ENCODE peak calls at places on chromosomes 16 and 17, in nine cellular contexts. N is HCT116, T is stomach, F is K562, O is spleen, W is breast epithelium, I is suprapubic skin, J is H1, S is GM12878. X is an unnamed sample.

GRCh38 chr17:63843387-63844292 is 1.2 kb upstream of the SMARCD2 start:
- DNase-seq in I (no peak), W (no peak), F (no peak), N (peak), J (no peak), O (peak), S (peak), T (peak), X (peak)

GRCh38 chr17:34173221-34173620 is 81.9 kb upstream of the CCL2 start:
- DNase-seq in T (no peak), S (no peak), W (no peak), I (no peak), F (no peak), O (no peak), N (no peak), J (no peak), X (no peak)

GRCh38 chr17:17140590-17140980 is 65.5 kb downstream of the PLD6 start:
- DNase-seq in J (no peak), O (no peak), W (no peak), F (peak), I (no peak), S (no peak), N (no peak), T (no peak), X (no peak)

GRCh38 chr16:24689128-24689527 is 40.3 kb upstream of the TNRC6A start:
- DNase-seq in T (no peak), I (no peak), N (peak), J (no peak), O (no peak), W (no peak), S (no peak), F (no peak), X (no peak)

GRCh38 chr16:82042144-82042543 is 7.1 kb downstream of the HSD17B2 start:
- DNase-seq in F (no peak), W (no peak), T (no peak), O (no peak), J (no peak), S (no peak), N (no peak), I (peak), X (no peak)

GRCh38 chr17:36675786-36676185 is 74.4 kb downstream of the MRM1 start:
- DNase-seq in N (no peak), O (no peak), S (no peak), I (no peak), W (no peak), F (no peak), J (no peak), T (no peak), X (no peak)

GRCh38 chr16:80299416-80299815 is 241.4 kb upstream of the DYNLRB2 start:
- DNase-seq in F (no peak), W (no peak), O (no peak), N (no peak), I (no peak), T (peak), J (no peak), S (no peak), X (no peak)

GRCh38 chr17:7929158-7930029 is at the start of gene KCNAB3:
- DNase-seq in W (no peak), S (no peak), T (no peak), J (peak), I (no peak), O (peak), N (no peak), F (no peak), X (no peak)

GRCh38 chr17:66726846-66727245 is 108.1 kb upstream of the CACNG5 start:
- DNase-seq in W (no peak), F (no peak), I (no peak), J (no peak), T (no peak), N (no peak), S (no peak), O (no peak), X (no peak)

GRCh38 chr16:30394603-30395154 is 541 bp upstream of the ZNF48 start:
- DNase-seq in I (no peak), N (no peak), T (no peak), O (no peak), J (no peak), F (peak), W (no peak), S (no peak), X (no peak)

GRCh38 chr16:1941924-1942809 is 832 bp downstream of the MSRB1 start:
- DNase-seq in F (peak), J (no peak), T (no peak), N (no peak), I (no peak), W (no peak), O (peak), S (no peak), X (no peak)

GRCh38 chr16:662597-662996 is 5.3 kb upstream of the RHOT2 start:
- DNase-seq in T (no peak), W (no peak), J (no peak), F (no peak), I (no peak), O (no peak), S (no peak), N (no peak), X (no peak)

GRCh38 chr16:1446296-1447080 is 2.1 kb upstream of the CCDC154 start:
- DNase-seq in S (no peak), I (no peak), W (no peak), T (no peak), J (no peak), F (no peak), N (no peak), O (no peak), X (no peak)

GRCh38 chr17:6544011-6544370 is 12.4 kb downstream of the PITPNM3 start:
- DNase-seq in O (peak), S (no peak), T (no peak), N (no peak), W (no peak), J (no peak), F (no peak), I (no peak), X (no peak)

GRCh38 chr16:87847467-87847784 is 21.9 kb downstream of the SLC7A5 start:
- DNase-seq in J (no peak), F (no peak), W (no peak), N (no peak), I (no peak), T (no peak), S (no peak), O (no peak), X (no peak)

GRCh38 chr17:8391711-8392110 is 5.9 kb downstream of the RNF222 start:
- DNase-seq in T (no peak), O (no peak), F (no peak), J (no peak), N (no peak), W (peak), S (no peak), I (no peak), X (no peak)

GRCh38 chr17:68356520-68356919 is 65.2 kb downstream of the ARSG start:
- DNase-seq in I (no peak), O (peak), J (no peak), N (no peak), W (no peak), T (no peak), S (peak), F (no peak), X (no peak)

GRCh38 chr16:50311134-50311528 is 44.8 kb downstream of the ADCY7 start:
- DNase-seq in O (peak), W (no peak), T (peak), I (peak), F (no peak), J (no peak), N (no peak), S (no peak), X (no peak)

GRCh38 chr17:76492989-76493501 is 8.2 kb downstream of the RHBDF2 start:
- DNase-seq in J (no peak), F (no peak), I (no peak), T (peak), W (no peak), S (peak), O (peak), N (no peak), X (peak)

GRCh38 chr16:86929149-86929871 is 351.0 kb downstream of the FOXL1 start:
- DNase-seq in W (no peak), T (no peak), F (peak), I (no peak), N (no peak), O (peak), S (no peak), J (no peak), X (no peak)

GRCh38 chr17:45336390-45337182 is 19.8 kb upstream of the MAP3K14 start:
- DNase-seq in O (peak), T (no peak), J (no peak), I (no peak), W (peak), N (no peak), S (no peak), F (peak), X (no peak)

GRCh38 chr17:75501378-75502071 is 13.8 kb downstream of the CASKIN2 start:
- DNase-seq in F (no peak), W (no peak), O (peak), I (no peak), J (no peak), S (no peak), T (no peak), N (no peak), X (no peak)

GRCh38 chr16:75695708-75696107 is 5.6 kb downstream of the DUXB start:
- DNase-seq in I (no peak), O (no peak), J (no peak), F (peak), T (no peak), W (no peak), S (no peak), N (peak), X (no peak)

GRCh38 chr17:49691086-49691676 is 13.3 kb upstream of the SPOP start:
- DNase-seq in J (no peak), T (no peak), F (no peak), I (peak), W (no peak), N (no peak), S (no peak), O (no peak), X (no peak)

GRCh38 chr16:23771642-23772041 is 16.8 kb downstream of the CHP2 start:
- DNase-seq in T (no peak), J (no peak), S (no peak), N (no peak), I (no peak), O (no peak), F (no peak), W (no peak), X (no peak)

GRCh38 chr16:46621006-46621629 is at the start of gene SHCBP1:
- DNase-seq in T (peak), O (peak), J (peak), N (peak), I (peak), F (peak), W (peak), S (peak), X (peak)

GRCh38 chr17:73519011-73519410 is 125.2 kb downstream of the SDK2 start:
- DNase-seq in J (no peak), W (no peak), O (no peak), S (no peak), N (no peak), I (no peak), T (no peak), F (no peak), X (no peak)

GRCh38 chr16:19696312-19696711 is 21.7 kb downstream of the KNOP1 start:
- DNase-seq in S (no peak), J (no peak), T (peak), F (no peak), I (peak), N (no peak), O (peak), W (peak), X (no peak)

GRCh38 chr17:65243838-65244237 is 106.7 kb downstream of the RGS9 start:
- DNase-seq in O (no peak), J (no peak), W (no peak), I (no peak), F (no peak), N (peak), S (no peak), T (no peak), X (no peak)

GRCh38 chr17:7045492-7046126 is 1.7 kb upstream of the SLC16A11 start:
- DNase-seq in F (no peak), S (peak), J (no peak), W (no peak), T (peak), O (no peak), N (peak), I (no peak), X (no peak)

GRCh38 chr16:56332464-56333079 is 92.8 kb downstream of the AMFR start:
- DNase-seq in I (no peak), T (peak), O (no peak), F (peak), S (no peak), W (peak), N (peak), J (peak), X (no peak)

GRCh38 chr16:73329363-73330306 is 281.7 kb upstream of the ZFHX3 start:
- DNase-seq in W (no peak), T (no peak), F (no peak), O (no peak), J (no peak), I (no peak), N (no peak), S (no peak), X (no peak)

GRCh38 chr17:41649923-41650519 is 25.6 kb upstream of the KRT17 start:
- DNase-seq in F (no peak), J (no peak), W (no peak), T (no peak), I (no peak), S (no peak), O (no peak), N (no peak), X (no peak)

GRCh38 chr17:737561-738113 is 5.2 kb downstream of the TLCD3A start:
- DNase-seq in N (no peak), S (no peak), W (no peak), T (no peak), I (no peak), J (no peak), O (no peak), F (no peak), X (no peak)

GRCh38 chr16:68468849-68469248 is 20.5 kb upstream of the SMPD3 start:
- DNase-seq in J (no peak), S (no peak), N (no peak), F (no peak), W (no peak), T (no peak), I (no peak), O (no peak), X (no peak)

GRCh38 chr17:43591750-43592562 is 45.8 kb upstream of the ETV4 start:
- DNase-seq in W (peak), N (no peak), T (peak), J (no peak), F (no peak), I (peak), S (no peak), O (no peak), X (no peak)

GRCh38 chr16:24975428-24975889 is 39.7 kb downstream of the ARHGAP17 start:
- DNase-seq in N (no peak), W (no peak), O (no peak), T (no peak), I (no peak), J (no peak), S (peak), F (no peak), X (no peak)

GRCh38 chr17:77421635-77421982 is 280.8 kb downstream of the SEC14L1 start:
- DNase-seq in F (no peak), T (no peak), S (no peak), N (no peak), W (no peak), I (no peak), J (no peak), O (no peak), X (no peak)

GRCh38 chr16:3182608-3183444 is 5.2 kb upstream of the OR1F1 start:
- DNase-seq in I (no peak), S (no peak), J (peak), O (peak), F (peak), W (no peak), T (peak), N (no peak), X (peak)

GRCh38 chr16:3175157-3176153 is 12.5 kb upstream of the OR1F1 start:
- DNase-seq in N (peak), F (peak), I (no peak), S (no peak), J (peak), W (no peak), T (no peak), O (peak), X (no peak)

GRCh38 chr16:3179651-3180050 is 8.4 kb upstream of the OR1F1 start:
- DNase-seq in F (no peak), N (no peak), T (no peak), W (no peak), S (no peak), J (no peak), I (no peak), O (peak), X (no peak)

GRCh38 chr16:3183445-3184139 is 4.4 kb upstream of the OR1F1 start:
- DNase-seq in F (no peak), N (no peak), S (no peak), I (no peak), J (no peak), W (no peak), T (no peak), O (peak), X (no peak)

GRCh38 chr16:3180445-3180878 is 7.5 kb upstream of the OR1F1 start:
- DNase-seq in W (no peak), S (no peak), T (no peak), F (peak), J (peak), I (no peak), O (peak), N (no peak), X (no peak)
- TF ChIP-seq POLR2AphosphoS5 in W (no peak), S (no peak), T (no peak), F (no peak), J (no peak), I (no peak), O (no peak), N (no peak), X (no peak)

DNA sequence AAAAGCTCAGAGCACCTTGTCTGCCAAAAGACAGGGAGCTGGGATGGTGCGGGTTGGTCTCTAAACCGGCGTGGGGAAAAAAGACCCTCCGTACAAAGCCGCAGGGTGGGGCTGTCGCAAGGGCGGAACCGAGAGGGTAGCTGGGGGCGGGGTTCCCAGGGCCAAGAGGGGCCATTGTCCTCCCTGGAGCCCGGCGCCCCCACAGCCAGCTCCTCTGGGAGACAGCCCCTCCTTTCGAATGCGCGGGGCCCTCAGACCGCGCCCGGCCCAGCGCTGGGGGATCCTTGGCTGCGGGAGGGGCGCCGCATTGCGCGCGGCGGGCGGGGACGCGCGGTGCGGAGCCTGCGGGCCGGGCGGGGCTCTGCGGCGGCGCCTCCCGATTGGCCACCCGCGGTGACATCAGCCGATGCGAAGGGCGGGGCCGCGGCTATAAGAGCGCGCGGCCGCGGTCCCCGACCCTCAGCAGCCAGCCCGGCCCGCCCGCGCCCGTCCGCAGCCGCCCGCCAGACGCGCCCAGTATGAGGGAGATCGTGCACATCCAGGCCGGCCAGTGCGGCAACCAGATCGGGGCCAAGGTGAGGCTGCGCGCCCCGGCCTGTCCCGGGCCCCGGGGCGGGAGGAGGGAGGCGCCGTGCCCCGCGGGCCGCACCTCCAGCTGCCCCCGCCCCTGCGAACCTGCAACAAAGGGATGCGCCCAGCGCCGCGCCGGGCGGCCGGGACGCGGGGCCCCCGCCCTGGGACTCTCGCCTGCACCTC is at the start of gene TUBB3:
- DNase-seq in O (no peak), W (no peak), I (no peak), S (no peak), N (peak), J (peak), F (peak), T (peak), X (peak)
- TF ChIP-seq POLR2A in O (no peak), W (no peak), I (no peak), S (peak), N (peak), J (no peak), F (peak), T (no peak), X (no peak)

DNA sequence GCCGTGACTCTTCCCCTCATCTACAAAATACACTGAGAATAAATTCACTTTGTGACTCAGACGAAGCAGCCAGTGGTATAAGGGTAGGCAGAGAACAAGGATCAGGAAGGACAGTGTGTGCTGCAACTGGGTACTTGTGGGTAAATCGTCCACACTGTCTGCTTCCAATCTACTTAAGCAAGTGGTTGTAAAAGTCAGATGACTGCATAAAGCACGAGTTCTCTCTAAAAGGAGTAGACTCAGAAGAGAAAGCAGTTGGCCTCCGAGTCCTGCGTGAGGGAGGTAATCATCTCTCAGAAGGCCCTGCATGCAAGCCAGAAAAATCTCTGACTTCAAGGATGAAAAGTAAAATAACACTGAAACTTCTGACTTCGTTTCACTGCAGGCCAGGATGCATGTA is 43.1 kb downstream of the ANKFY1 start:
- DNase-seq in O (no peak), N (no peak), T (no peak), S (no peak), I (no peak), F (no peak), J (no peak), W (no peak), X (no peak)
- TF ChIP-seq POLR2AphosphoS5 in O (no peak), N (no peak), T (no peak), S (no peak), I (no peak), F (no peak), J (no peak), W (no peak), X (no peak)

DNA sequence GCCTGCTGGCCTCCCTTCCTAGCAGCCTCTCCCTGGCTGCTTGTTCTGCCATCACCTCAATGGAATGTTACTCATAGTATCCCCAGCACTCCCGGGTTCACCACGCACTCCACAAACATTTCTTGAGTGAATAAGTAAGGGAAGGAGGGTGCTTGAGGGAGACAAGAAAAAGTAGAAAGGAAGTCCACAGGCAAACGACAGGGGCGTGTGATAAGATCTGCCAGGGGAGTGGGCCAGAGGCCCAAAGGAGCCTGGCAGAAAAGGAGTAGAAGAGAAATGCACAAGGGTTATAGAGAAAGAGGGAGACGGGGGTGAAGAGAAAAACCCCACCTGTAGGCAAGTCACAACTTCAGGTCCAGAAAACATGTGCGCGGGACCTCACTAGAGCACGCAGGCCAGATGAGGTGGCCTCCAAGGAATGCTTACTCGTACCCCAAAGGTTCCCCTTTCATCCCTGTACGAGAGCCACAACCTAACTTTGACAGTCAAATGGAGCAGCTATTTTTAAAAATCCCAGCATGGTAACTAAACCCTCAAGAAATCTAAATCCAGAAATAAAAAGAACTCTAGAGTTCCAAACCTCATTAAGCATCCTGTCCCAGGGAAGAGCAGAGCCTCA is 6.6 kb downstream of the ZDHHC7 start:
- DNase-seq in W (no peak), N (no peak), S (no peak), I (no peak), J (no peak), O (no peak), F (peak), T (peak), X (no peak)
- TF ChIP-seq POLR2A in W (no peak), N (no peak), S (no peak), I (no peak), J (no peak), O (no peak), F (no peak), T (no peak), X (no peak)

X was measured in GM12892.